ENCODE peak calls at places on chromosomes 5 and 9, in seven cellular contexts. J is H9, M is trophoblast cell, I is A549, L is fibroblast of lung, S is K562, Q is mammary epithelial cell. B is an unnamed sample.
A peak's percentile ranks its signal among the peaks of the same experiment; 100 is the strongest.

GRCh38 chr9:95516736-95517558 is at the start of gene PTCH1:
- DNase-seq in J (peak; percentile 70), M (peak; percentile 47), I (peak; percentile 42), L (peak; percentile 68), S (peak; percentile 86), Q (peak; percentile 46), B (peak; percentile 33)

GRCh38 chr9:28260331-28260730 is 687.0 kb upstream of the C9orf72 start:
- DNase-seq in J (no peak), M (no peak), I (no peak), L (no peak), S (no peak), Q (peak; percentile 37), B (no peak)

GRCh38 chr9:90102292-90102901 is 497.6 kb downstream of the GADD45G start:
- DNase-seq in J (peak; percentile 90), M (peak; percentile 92), I (peak; percentile 91), L (peak; percentile 90), S (peak; percentile 72), Q (peak; percentile 80), B (peak; percentile 77)

GRCh38 chr9:75133396-75133795 is 45.1 kb downstream of the OSTF1 start:
- DNase-seq in J (no peak), M (no peak), I (no peak), L (no peak), S (no peak), Q (no peak), B (no peak)

GRCh38 chr5:41176952-41177351 is 36.4 kb downstream of the C6 start:
- DNase-seq in J (no peak), M (peak; percentile 90), I (no peak), L (peak; percentile 83), S (no peak), Q (no peak), B (no peak)

GRCh38 chr9:97924386-97924785 is 2.1 kb upstream of the TRMO start:
- DNase-seq in J (no peak), M (no peak), I (no peak), L (no peak), S (no peak), Q (no peak), B (no peak)

GRCh38 chr5:96327728-96328127 is 105.3 kb downstream of the PCSK1 start:
- DNase-seq in J (no peak), M (peak; percentile 16), I (no peak), L (no peak), S (no peak), Q (no peak), B (no peak)

GRCh38 chr9:86353591-86354047 is 591 bp downstream of the TUT7 start:
- DNase-seq in J (no peak), M (peak; percentile 73), I (no peak), L (peak; percentile 32), S (no peak), Q (peak; percentile 62), B (no peak)

GRCh38 chr9:120830151-120830550 is 12.6 kb downstream of the PSMD5 start:
- DNase-seq in J (no peak), M (no peak), I (no peak), L (no peak), S (no peak), Q (no peak), B (no peak)

GRCh38 chr5:1488882-1489680 is 34.7 kb downstream of the LPCAT1 start:
- DNase-seq in J (no peak), M (peak; percentile 26), I (no peak), L (peak; percentile 75), S (no peak), Q (peak; percentile 63), B (peak; percentile 55)

GRCh38 chr9:2116073-2116472 is 100.9 kb downstream of the SMARCA2 start:
- DNase-seq in J (peak; percentile 67), M (peak; percentile 31), I (peak; percentile 29), L (peak; percentile 15), S (peak; percentile 5), Q (peak; percentile 18), B (no peak)

GRCh38 chr9:19666575-19666974 is 122.3 kb downstream of the SLC24A2 start:
- DNase-seq in J (no peak), M (no peak), I (no peak), L (no peak), S (no peak), Q (no peak), B (no peak)

GRCh38 chr5:104942735-104943134 is 1380.1 kb upstream of the NUDT12 start:
- DNase-seq in J (no peak), M (peak; percentile 86), I (no peak), L (no peak), S (no peak), Q (peak; percentile 11), B (peak; percentile 7)

GRCh38 chr9:95008151-95008771 is 281.8 kb downstream of the AOPEP start:
- DNase-seq in J (no peak), M (no peak), I (peak; percentile 84), L (peak; percentile 33), S (no peak), Q (peak; percentile 53), B (no peak)

GRCh38 chr9:137025120-137025966 is 2.7 kb downstream of the ABCA2 start:
- DNase-seq in J (peak; percentile 47), M (no peak), I (no peak), L (no peak), S (no peak), Q (peak; percentile 64), B (no peak)

GRCh38 chr5:73986729-73987128 is 360.7 kb downstream of the ARHGEF28 start:
- DNase-seq in J (no peak), M (no peak), I (no peak), L (no peak), S (no peak), Q (no peak), B (no peak)

GRCh38 chr5:159581502-159582249 is 251.4 kb upstream of the IL12B start:
- DNase-seq in J (no peak), M (no peak), I (peak; percentile 97), L (peak; percentile 71), S (no peak), Q (peak; percentile 97), B (peak; percentile 94)

GRCh38 chr5:167869125-167869524 is 422.3 kb upstream of the WWC1 start:
- DNase-seq in J (no peak), M (no peak), I (no peak), L (no peak), S (no peak), Q (no peak), B (no peak)

GRCh38 chr5:132525299-132525724 is 18.0 kb downstream of the IL5 start:
- DNase-seq in J (no peak), M (no peak), I (no peak), L (no peak), S (no peak), Q (no peak), B (no peak)

GRCh38 chr9:131107760-131108159 is 11.4 kb downstream of the AIF1L start:
- DNase-seq in J (no peak), M (no peak), I (no peak), L (no peak), S (peak; percentile 75), Q (no peak), B (no peak)

GRCh38 chr5:145934276-145934675 is 2.1 kb upstream of the SH3RF2 start:
- DNase-seq in J (no peak), M (no peak), I (no peak), L (no peak), S (no peak), Q (no peak), B (no peak)

GRCh38 chr5:124440471-124440870 is 306.0 kb downstream of the ZNF608 start:
- DNase-seq in J (no peak), M (peak; percentile 92), I (no peak), L (no peak), S (no peak), Q (no peak), B (no peak)

GRCh38 chr5:124439609-124440008 is 306.8 kb downstream of the ZNF608 start:
- DNase-seq in J (no peak), M (no peak), I (no peak), L (no peak), S (no peak), Q (no peak), B (no peak)

GRCh38 chr5:124444147-124444775 is 302.2 kb downstream of the ZNF608 start:
- DNase-seq in J (no peak), M (no peak), I (no peak), L (no peak), S (no peak), Q (no peak), B (no peak)

GRCh38 chr5:124446125-124446524 is 300.3 kb downstream of the ZNF608 start:
- DNase-seq in J (no peak), M (no peak), I (no peak), L (no peak), S (no peak), Q (no peak), B (no peak)

GRCh38 chr5:124445220-124445619 is 301.2 kb downstream of the ZNF608 start:
- DNase-seq in J (no peak), M (no peak), I (no peak), L (no peak), S (no peak), Q (no peak), B (no peak)
- H3K27ac ChIP-seq in J (no peak overlapping the region), M (no peak overlapping the region), I (no peak overlapping the region), L (no peak overlapping the region), S (no peak overlapping the region), Q (no peak overlapping the region), B (no peak overlapping the region)

GRCh38 chr9:93303806-93304573 is 120.1 kb downstream of the WNK2 start:
- DNase-seq in J (peak; percentile 26), M (no peak), I (no peak), L (no peak), S (peak; percentile 2), Q (no peak), B (no peak)
- H3K4me1 ChIP-seq in J (no peaks in the 10 kb centered on the region), M (no peaks in the 10 kb centered on the region), I (no peaks in the 10 kb centered on the region), L (no peaks in the 10 kb centered on the region), S (peaks cover 22% of the 10 kb centered on the region), Q (no peaks in the 10 kb centered on the region), B (no peaks in the 10 kb centered on the region)

DNA sequence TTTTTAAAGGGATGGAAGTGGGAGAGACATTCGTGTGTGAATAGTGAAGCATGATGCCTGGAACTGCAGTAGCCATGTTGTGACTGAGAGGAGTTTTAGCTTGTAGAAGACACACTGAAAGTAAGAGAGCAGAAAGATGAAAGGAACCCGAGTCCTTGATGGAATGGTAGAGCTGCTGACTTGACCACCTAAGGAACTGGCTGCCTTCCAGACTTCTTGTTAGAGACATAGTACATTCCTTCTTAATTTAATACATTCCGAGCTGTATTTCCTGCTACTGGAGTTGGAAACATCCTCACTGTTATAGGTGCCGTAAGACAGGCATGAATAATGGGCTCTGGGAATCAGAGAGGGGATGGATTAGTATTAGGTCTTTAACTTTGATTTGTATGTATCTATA is 7.4 kb downstream of the CER1 start:
- DNase-seq in J (no peak), M (no peak), I (no peak), L (no peak), S (no peak), Q (no peak), B (no peak)
- H3K4me2 ChIP-seq in J (no peak overlapping the region), M (no peak overlapping the region), I (no peak overlapping the region), L (no peak overlapping the region), S (no peak overlapping the region), Q (no peak overlapping the region), B (no peak overlapping the region)

GRCh38 chr5:14343376-14343775 is 200.2 kb downstream of the TRIO start:
- DNase-seq in J (no peak), M (no peak), I (no peak), L (no peak), S (no peak), Q (no peak), B (no peak)

GRCh38 chr5:14337603-14338002 is 194.5 kb downstream of the TRIO start:
- DNase-seq in J (no peak), M (no peak), I (no peak), L (no peak), S (no peak), Q (no peak), B (no peak)

GRCh38 chr5:14339467-14339866 is 196.3 kb downstream of the TRIO start:
- DNase-seq in J (no peak), M (no peak), I (no peak), L (no peak), S (no peak), Q (no peak), B (no peak)

GRCh38 chr5:14342306-14342705 is 199.2 kb downstream of the TRIO start:
- DNase-seq in J (no peak), M (peak; percentile 14), I (no peak), L (peak; percentile 31), S (no peak), Q (no peak), B (no peak)

GRCh38 chr5:14341571-14342225 is 198.6 kb downstream of the TRIO start:
- DNase-seq in J (peak; percentile 78), M (no peak), I (no peak), L (no peak), S (no peak), Q (no peak), B (no peak)
- H3K27ac ChIP-seq in J (peak overlapping the region; percentile 97), M (no peak overlapping the region), I (no peak overlapping the region), L (no peak overlapping the region), S (no peak overlapping the region), Q (no peak overlapping the region), B (no peak overlapping the region)